ENCODE peak calls at places on chromosomes 6 and 20, in five cellular contexts. U, Z, G, X and N are unnamed samples.
A peak's percentile ranks its signal among the peaks of the same experiment; 100 is the strongest.

GRCh38 chr20:2162823-2163166 is 61.2 kb downstream of the STK35 start:
- DNase-seq in U (no peak), Z (no peak), G (no peak), X (no peak), N (no peak)

GRCh38 chr20:29689411-29690225 is 1567.8 kb upstream of the DEFB115 start:
- DNase-seq in U (no peak), Z (peak; percentile 32), G (no peak), X (no peak), N (no peak)

GRCh38 chr6:2029130-2029794 is 216.1 kb downstream of the GMDS start:
- DNase-seq in U (no peak), Z (no peak), G (no peak), X (no peak), N (no peak)

GRCh38 chr20:46666818-46667515 is 15.7 kb upstream of the SLC13A3 start:
- DNase-seq in U (no peak), Z (no peak), G (no peak), X (no peak), N (no peak)

GRCh38 chr6:1672379-1672778 is 62.7 kb downstream of the FOXC1 start:
- DNase-seq in U (no peak), Z (no peak), G (no peak), X (no peak), N (no peak)

GRCh38 chr6:32972353-32973143 is 4.2 kb downstream of the BRD2 start:
- DNase-seq in U (no peak), Z (peak; percentile 73), G (no peak), X (no peak), N (no peak)

GRCh38 chr6:159104931-159105330 is 60.1 kb upstream of the TAGAP start:
- DNase-seq in U (peak; percentile 62), Z (no peak), G (no peak), X (no peak), N (no peak)

GRCh38 chr6:168037242-168037641 is 39.8 kb downstream of the KIF25 start:
- DNase-seq in U (peak; percentile 54), Z (no peak), G (no peak), X (no peak), N (no peak)

GRCh38 chr20:56372850-56373249 is 14.1 kb downstream of the FAM210B start:
- DNase-seq in U (no peak), Z (no peak), G (no peak), X (no peak), N (no peak)

GRCh38 chr6:36692861-36693702 is 4.5 kb upstream of the RAB44 start:
- DNase-seq in U (no peak), Z (peak; percentile 60), G (no peak), X (no peak), N (peak; percentile 44)

GRCh38 chr6:156699017-156699421 is 78.2 kb upstream of the ARID1B start:
- DNase-seq in U (no peak), Z (no peak), G (peak; percentile 71), X (peak; percentile 41), N (no peak)

GRCh38 chr6:114142256-114142655 is 171.3 kb upstream of the HDAC2 start:
- DNase-seq in U (no peak), Z (no peak), G (no peak), X (no peak), N (no peak)

GRCh38 chr6:52087498-52087999 is at the start of gene PKHD1:
- DNase-seq in U (no peak), Z (no peak), G (no peak), X (no peak), N (no peak)

GRCh38 chr6:158213925-158214674 is 46.0 kb downstream of the GTF2H5 start:
- DNase-seq in U (no peak), Z (peak; percentile 74), G (peak; percentile 86), X (peak; percentile 76), N (peak; percentile 81)

GRCh38 chr6:168994966-168995365 is 258.7 kb downstream of the THBS2 start:
- DNase-seq in U (no peak), Z (no peak), G (no peak), X (no peak), N (no peak)

GRCh38 chr6:98783578-98783977 is 50.8 kb upstream of the POU3F2 start:
- DNase-seq in U (no peak), Z (no peak), G (no peak), X (no peak), N (no peak)

GRCh38 chr6:18118330-18118729 is 4.1 kb downstream of the NHLRC1 start:
- DNase-seq in U (no peak), Z (no peak), G (no peak), X (no peak), N (no peak)

GRCh38 chr6:170149681-170150589 is 140.9 kb downstream of the DLL1 start:
- DNase-seq in U (no peak), Z (no peak), G (no peak), X (no peak), N (no peak)

GRCh38 chr6:169832247-169832948 is 81.0 kb downstream of the ERMARD start:
- DNase-seq in U (no peak), Z (no peak), G (no peak), X (no peak), N (no peak)

GRCh38 chr6:946546-946945 is 253.6 kb upstream of the EXOC2 start:
- DNase-seq in U (no peak), Z (no peak), G (peak; percentile 36), X (peak; percentile 37), N (no peak)

GRCh38 chr6:11926594-11927407 is 85.3 kb upstream of the HIVEP1 start:
- DNase-seq in U (no peak), Z (no peak), G (no peak), X (no peak), N (no peak)

GRCh38 chr20:1003920-1004697 is 2.0 kb upstream of the RSPO4 start:
- DNase-seq in U (no peak), Z (no peak), G (no peak), X (no peak), N (no peak)

GRCh38 chr6:118249680-118250079 is 298.4 kb upstream of the PLN start:
- DNase-seq in U (no peak), Z (no peak), G (no peak), X (no peak), N (no peak)
- TF ChIP-seq CTCF in U (no peak), Z (no peak), G (no peak), X (no peak), N (no peak)

GRCh38 chr6:125190667-125191066 is 37.1 kb downstream of the TPD52L1 start:
- DNase-seq in U (no peak), Z (no peak), G (no peak), X (no peak), N (no peak)

GRCh38 chr6:125193208-125193607 is 39.6 kb downstream of the TPD52L1 start:
- DNase-seq in U (no peak), Z (no peak), G (no peak), X (no peak), N (peak; percentile 27)

GRCh38 chr6:125194980-125195379 is 41.4 kb downstream of the TPD52L1 start:
- DNase-seq in U (no peak), Z (no peak), G (no peak), X (no peak), N (no peak)

GRCh38 chr6:125191916-125192609 is 38.5 kb downstream of the TPD52L1 start:
- DNase-seq in U (peak; percentile 56), Z (peak; percentile 53), G (peak; percentile 84), X (peak; percentile 34), N (peak; percentile 53)

DNA sequence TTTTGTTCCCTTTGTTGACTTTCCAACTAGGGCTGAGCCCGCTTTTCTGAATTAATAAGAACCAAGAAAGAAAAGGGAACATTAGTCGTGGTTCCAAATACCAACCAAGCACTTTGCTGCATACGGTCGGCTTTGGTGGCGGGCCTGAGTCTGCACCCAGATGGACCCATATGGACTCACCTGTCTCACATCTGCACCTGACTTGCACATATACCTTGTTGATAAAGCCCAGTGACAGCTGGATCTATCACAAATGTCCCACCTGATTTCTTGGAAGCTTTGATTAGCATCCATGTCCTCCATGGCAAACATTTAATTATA is 39.0 kb downstream of the TPD52L1 start:
- DNase-seq in U (no peak), Z (no peak), G (no peak), X (no peak), N (no peak)
- TF ChIP-seq CTCF in U (no peak), Z (no peak), G (no peak), X (no peak), N (no peak)

GRCh38 chr6:121356575-121356974 is 22.3 kb upstream of the TBC1D32 start:
- DNase-seq in U (no peak), Z (no peak), G (no peak), X (no peak), N (no peak)

GRCh38 chr6:121351911-121352310 is 17.6 kb upstream of the TBC1D32 start:
- DNase-seq in U (no peak), Z (no peak), G (no peak), X (no peak), N (no peak)

GRCh38 chr6:121349596-121349995 is 15.3 kb upstream of the TBC1D32 start:
- DNase-seq in U (no peak), Z (no peak), G (no peak), X (no peak), N (no peak)

GRCh38 chr6:121354764-121355163 is 20.5 kb upstream of the TBC1D32 start:
- DNase-seq in U (no peak), Z (no peak), G (no peak), X (peak; percentile 2), N (peak; percentile 26)
- TF ChIP-seq CTCF in U (no peak), Z (peak; percentile 18), G (peak; percentile 52), X (peak; percentile 38), N (no peak)

DNA sequence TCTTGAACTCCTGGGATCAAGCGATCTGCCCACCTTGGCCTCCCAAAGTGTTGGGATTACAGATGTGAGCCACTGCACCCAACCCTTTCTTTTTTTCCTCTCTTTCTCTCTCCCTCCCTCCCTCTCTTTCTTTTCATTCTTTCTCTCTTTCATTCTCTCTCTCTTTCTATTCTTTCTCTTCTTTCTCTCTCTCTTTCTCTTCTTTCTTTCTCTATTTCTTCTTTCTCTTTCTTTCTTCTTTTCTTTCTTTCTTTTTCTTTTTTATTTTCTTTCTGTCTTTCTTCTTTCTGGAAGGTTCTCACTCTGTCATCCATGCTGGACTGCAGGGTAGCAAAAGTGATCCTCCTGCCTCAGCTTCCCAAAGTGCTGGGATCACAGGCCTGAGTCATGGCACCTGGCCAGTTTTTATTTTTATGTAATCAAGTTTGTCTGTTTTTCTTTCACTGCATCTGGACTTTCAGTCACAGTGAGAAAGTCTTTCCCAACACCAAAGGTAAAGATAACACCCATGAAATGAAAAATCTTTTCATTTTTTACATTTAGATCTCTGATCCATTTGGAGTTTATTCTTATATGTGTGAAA is 20.2 kb upstream of the BCLAF1 start:
- DNase-seq in U (no peak), Z (no peak), G (no peak), X (no peak), N (no peak)
- TF ChIP-seq CTCF in U (no peak), Z (no peak), G (no peak), X (no peak), N (no peak)

DNA sequence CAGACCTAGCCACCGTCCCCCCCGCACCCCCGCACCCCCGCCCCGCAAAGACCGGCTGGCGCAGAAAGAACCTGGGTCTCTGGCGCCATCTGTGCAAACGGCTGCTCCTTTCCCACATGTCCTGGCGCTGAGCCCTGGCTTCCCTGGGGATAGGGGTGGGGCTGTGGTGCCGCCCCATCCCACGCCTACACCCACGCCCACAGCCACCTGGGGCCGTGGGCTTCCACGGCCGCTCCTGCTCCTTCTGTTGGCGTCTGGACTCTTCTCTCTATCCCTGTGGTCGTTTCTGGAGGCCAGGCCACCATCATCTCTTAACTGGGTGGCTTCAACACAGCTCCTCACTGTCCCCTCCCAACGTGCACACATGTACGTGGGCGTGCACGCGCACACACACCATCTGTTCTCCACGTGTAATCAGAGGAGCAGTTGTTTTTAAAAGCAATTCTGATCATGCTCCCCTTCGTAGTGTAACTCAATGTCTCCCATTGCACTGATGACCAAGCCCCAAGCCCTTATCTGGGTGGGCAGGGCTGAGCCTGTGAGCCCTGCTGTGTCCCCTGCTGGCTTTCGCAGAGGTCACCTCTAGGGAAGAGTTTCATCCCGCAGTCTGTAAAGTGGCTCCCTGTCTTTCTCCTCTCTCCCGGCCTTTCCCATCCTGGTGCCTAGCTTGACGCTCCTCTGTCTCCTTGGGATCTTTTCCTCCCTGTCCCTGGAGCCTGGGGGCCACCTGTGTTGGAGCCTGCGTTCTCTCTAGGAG is 31.9 kb upstream of the FAM83D start:
- DNase-seq in U (no peak), Z (no peak), G (no peak), X (peak; percentile 7), N (no peak)
- TF ChIP-seq CTCF in U (no peak), Z (no peak), G (no peak), X (no peak), N (no peak)